ENCODE peak calls at places on chromosomes 12 and 14, in four cellular contexts. V is IMR-90, T is mesendoderm, R is H1. S is an unnamed sample.

GRCh38 chr12:46024099-46024498 is 33.7 kb upstream of the SCAF11 start:
- DNase-seq in T (peak; percentile 14), R (no peak), V (no peak), S (no peak)

GRCh38 chr12:108156717-108157116 is 27.6 kb downstream of the WSCD2 start:
- DNase-seq in R (no peak), V (no peak), T (no peak), S (no peak)

GRCh38 chr12:61646639-61647038 is 613.6 kb upstream of the USP15 start:
- DNase-seq in V (no peak), T (peak; percentile 36), R (no peak), S (no peak)

GRCh38 chr12:26338574-26339572 is 143.5 kb downstream of the SSPN start:
- DNase-seq in R (no peak), T (no peak), V (peak; percentile 78), S (no peak)

GRCh38 chr12:14403711-14404164 is 38.3 kb downstream of the ATF7IP start:
- DNase-seq in V (peak; percentile 82), T (no peak), R (no peak), S (no peak)

GRCh38 chr12:6942331-6942665 is 1.3 kb upstream of the RNU7-1 start:
- DNase-seq in T (no peak), V (no peak), R (no peak), S (no peak)

GRCh38 chr12:27272375-27273028 is 28.4 kb downstream of the STK38L start:
- DNase-seq in T (no peak), R (no peak), V (no peak), S (no peak)

GRCh38 chr14:100815478-100816285 is 10.2 kb upstream of the MEG3 start:
- DNase-seq in V (peak; percentile 87), T (no peak), R (no peak), S (no peak)

GRCh38 chr12:122836027-122836921 is 1.0 kb downstream of the HIP1R start:
- DNase-seq in V (peak; percentile 16), T (peak; percentile 12), R (no peak), S (peak; percentile 39)

GRCh38 chr12:27198036-27198435 is 46.0 kb upstream of the STK38L start:
- DNase-seq in T (no peak), R (no peak), V (peak; percentile 70), S (no peak)

GRCh38 chr12:6699989-6700645 is 498 bp downstream of the PIANP start:
- DNase-seq in R (no peak), V (no peak), T (peak; percentile 41), S (peak; percentile 65)

GRCh38 chr12:52949413-52950331 is 754 bp downstream of the KRT18 start:
- DNase-seq in T (peak; percentile 96), R (no peak), V (peak; percentile 95), S (peak; percentile 85)

GRCh38 chr14:52095793-52096192 is 26.9 kb upstream of the NID2 start:
- DNase-seq in T (no peak), R (no peak), V (no peak), S (no peak)

GRCh38 chr12:728781-729180 is 23.6 kb upstream of the WNK1 start:
- DNase-seq in V (no peak), T (no peak), R (no peak), S (no peak)

GRCh38 chr12:8742501-8742900 is 44.7 kb downstream of the RIMKLB start:
- DNase-seq in R (no peak), T (no peak), V (peak; percentile 59), S (no peak)

GRCh38 chr14:77663289-77663688 is 44.5 kb downstream of the ALKBH1 start:
- DNase-seq in V (peak; percentile 38), R (no peak), T (peak; percentile 69), S (no peak)

GRCh38 chr12:51922762-51923505 is 15.6 kb downstream of the ACVRL1 start:
- DNase-seq in T (no peak), V (peak; percentile 79), R (no peak), S (no peak)

GRCh38 chr14:26187996-26188605 is 409.7 kb downstream of the NOVA1 start:
- DNase-seq in T (no peak), V (no peak), R (no peak), S (no peak)

GRCh38 chr14:99131632-99132271 is 140.2 kb downstream of the BCL11B start:
- DNase-seq in T (no peak), R (no peak), V (no peak), S (no peak)

GRCh38 chr12:105742567-105742874 is 396.2 kb downstream of the NUAK1 start:
- DNase-seq in T (no peak), R (no peak), V (no peak), S (no peak)

GRCh38 chr12:121688966-121689365 is 19.5 kb upstream of the MORN3 start:
- DNase-seq in V (no peak), T (peak; percentile 26), R (no peak), S (no peak)

GRCh38 chr12:121762269-121762668 is 31.2 kb downstream of the RHOF start:
- DNase-seq in T (peak; percentile 46), R (no peak), V (peak; percentile 47), S (no peak)

GRCh38 chr12:52145941-52146821 is 45.6 kb downstream of the KRT80 start:
- DNase-seq in T (no peak), V (no peak), R (no peak), S (no peak)

GRCh38 chr12:473863-474577 is 14.3 kb downstream of the B4GALNT3 start:
- DNase-seq in R (no peak), V (no peak), T (peak; percentile 96), S (peak; percentile 32)

GRCh38 chr12:3034067-3034750 is 43.0 kb upstream of the TSPAN9 start:
- DNase-seq in R (peak; percentile 54), T (peak; percentile 88), V (peak; percentile 71), S (peak; percentile 93)

GRCh38 chr12:41205070-41205715 is 17.1 kb downstream of the PDZRN4 start:
- DNase-seq in V (no peak), T (no peak), R (no peak), S (no peak)

GRCh38 chr14:36866867-36867266 is 205.2 kb downstream of the PAX9 start:
- DNase-seq in T (no peak), V (no peak), R (no peak), S (no peak)

GRCh38 chr12:10759657-10760056 is 36.5 kb upstream of the YBX3 start:
- DNase-seq in V (no peak), R (no peak), T (no peak), S (no peak)

GRCh38 chr12:32499048-32499447 is 99.7 kb downstream of the FGD4 start:
- DNase-seq in V (no peak), R (no peak), T (no peak), S (no peak)

GRCh38 chr12:107734139-107734538 is 26.8 kb downstream of the PRDM4 start:
- DNase-seq in V (no peak), R (no peak), T (no peak), S (no peak)

GRCh38 chr12:51000245-51000644 is 25.9 kb downstream of the SLC11A2 start:
- DNase-seq in R (no peak), T (no peak), V (peak; percentile 83), S (no peak)

GRCh38 chr14:76050250-76050649 is 64.7 kb downstream of the IFT43 start:
- DNase-seq in R (no peak), V (no peak), T (no peak), S (no peak)

GRCh38 chr12:124740691-124741137 is 123.0 kb downstream of the SCARB1 start:
- DNase-seq in T (peak; percentile 65), V (peak; percentile 66), R (no peak), S (no peak)

GRCh38 chr12:89414851-89415250 is 62.5 kb upstream of the DUSP6 start:
- DNase-seq in V (peak; percentile 75), T (peak; percentile 42), R (no peak), S (no peak)

GRCh38 chr12:121400332-121401139 is 618 bp downstream of the RNF34 start:
- DNase-seq in T (peak; percentile 73), R (no peak), V (peak; percentile 47), S (peak; percentile 55)

GRCh38 chr12:92496790-92497189 is 206.0 kb upstream of the PLEKHG7 start:
- DNase-seq in V (no peak), T (no peak), R (no peak), S (no peak)

DNA sequence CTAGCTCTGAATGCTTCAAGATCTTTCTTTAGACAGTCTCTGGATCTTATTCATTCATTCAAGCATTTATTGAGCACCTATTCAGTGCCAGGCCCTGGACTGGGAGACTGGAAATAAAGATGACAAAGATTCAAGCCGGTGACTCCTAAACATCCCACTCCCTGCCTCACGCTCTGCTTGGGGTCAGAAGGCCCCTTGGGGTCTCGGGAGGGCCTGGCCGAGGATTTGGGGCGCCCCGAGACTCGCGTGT is 224 bp upstream of the DTX1 start:
- DNase-seq in V (no peak), R (no peak), T (no peak), S (no peak)
- H2BK120ac ChIP-seq in V (no peak overlapping the region), R (no peak overlapping the region), T (no peak overlapping the region), S (no peak overlapping the region)

DNA sequence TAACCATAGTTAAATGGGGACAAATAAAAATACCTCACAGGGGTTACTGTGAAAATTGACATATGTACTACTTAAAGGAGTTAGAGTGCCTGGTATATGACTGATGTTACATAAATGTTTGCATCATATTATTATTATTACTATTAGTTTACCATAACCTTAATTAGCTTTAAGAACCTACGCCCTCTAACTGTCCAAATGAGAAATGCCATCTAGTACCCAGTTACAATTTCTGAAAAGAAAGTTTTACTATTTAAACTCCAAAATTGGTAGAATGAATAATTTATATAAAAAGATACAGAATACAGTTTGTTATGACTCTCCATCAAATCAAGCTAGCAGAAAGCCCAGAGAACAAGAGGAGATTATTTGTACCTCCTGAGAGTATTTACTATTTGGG is 42.3 kb downstream of the EML5 start:
- DNase-seq in R (no peak), T (no peak), V (no peak), S (no peak)
- H3K56ac ChIP-seq in R (no peak overlapping the region), T (no peak overlapping the region), V (no peak overlapping the region), S (no peak overlapping the region)

GRCh38 chr14:70664698-70665447 is 23.2 kb downstream of the TTC9 start:
- DNase-seq in R (no peak), V (no peak), T (no peak), S (no peak)
- H3K9ac ChIP-seq in R (no peak overlapping the region), V (no peak overlapping the region), T (peak overlapping the region; percentile 25), S (no peak overlapping the region)

DNA sequence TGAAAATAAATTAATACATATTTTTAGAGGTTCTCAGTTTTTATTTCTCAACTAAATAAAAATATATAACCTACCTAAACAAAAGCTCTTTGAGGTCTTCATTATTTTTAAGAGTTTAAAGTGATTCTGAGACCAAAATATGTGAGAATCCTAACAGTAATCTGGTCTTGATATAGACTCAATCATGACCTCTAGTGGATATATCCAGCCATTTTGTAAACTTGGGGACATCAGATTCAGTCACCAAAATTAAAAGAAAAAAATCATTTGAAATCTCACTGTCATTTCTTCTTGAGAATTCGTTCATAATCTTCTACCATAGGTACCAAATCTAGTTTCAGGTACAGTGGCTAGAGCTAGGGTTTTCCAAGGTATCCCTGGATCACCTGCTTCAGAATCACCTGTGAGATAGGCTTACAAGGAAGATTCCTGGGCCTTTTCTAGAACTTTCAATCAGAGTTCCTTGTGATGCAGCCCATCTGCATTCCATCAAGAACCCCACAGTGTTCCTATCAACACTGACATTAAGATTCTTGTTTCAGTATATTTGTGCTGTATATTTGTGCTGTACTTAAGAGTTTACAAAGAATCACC is 214.9 kb downstream of the ADAMTS20 start:
- DNase-seq in T (peak; percentile 40), R (no peak), V (peak; percentile 70), S (no peak)
- H2BK120ac ChIP-seq in T (no peak overlapping the region), R (no peak overlapping the region), V (peak overlapping the region; percentile 93), S (no peak overlapping the region)